ENCODE peak calls at places on chromosome 12, in six cellular contexts. Y is Panc1, K is HCT116, D is GM12878, X is GM23338, M is HepG2. O is an unnamed sample.

GRCh38 chr12:70994217-70994788 is 73.8 kb upstream of the PTPRR start:
- ATAC-seq in D (no peak), Y (no peak), M (no peak), K (no peak), X (no peak), O (peak; percentile 92)

GRCh38 chr12:130263996-130264395 is 73.7 kb upstream of the PIWIL1 start:
- ATAC-seq in M (no peak), X (no peak), D (no peak), Y (no peak), K (no peak), O (no peak)

GRCh38 chr12:53939141-53940108 is 794 bp downstream of the HOXC13 start:
- ATAC-seq in Y (peak; percentile 56), X (peak; percentile 47), D (no peak), K (no peak), M (peak; percentile 95), O (peak; percentile 42)

GRCh38 chr12:9699269-9699897 is 29.9 kb downstream of the CLEC2D start:
- ATAC-seq in X (no peak), D (no peak), Y (no peak), K (no peak), M (no peak), O (no peak)

GRCh38 chr12:118377891-118378470 is 1.6 kb downstream of the SUDS3 start:
- ATAC-seq in M (no peak), X (no peak), D (peak; percentile 39), Y (no peak), K (peak; percentile 24), O (no peak)

GRCh38 chr12:117126335-117126734 is 27.1 kb upstream of the TESC start:
- ATAC-seq in M (no peak), X (no peak), D (no peak), K (no peak), Y (no peak), O (no peak)

GRCh38 chr12:54240971-54241588 is 38.8 kb downstream of the CBX5 start:
- ATAC-seq in D (peak; percentile 95), K (no peak), M (no peak), X (no peak), Y (no peak), O (no peak)

GRCh38 chr12:62692884-62693283 is 226.3 kb downstream of the MON2 start:
- ATAC-seq in K (no peak), D (no peak), X (no peak), Y (no peak), M (no peak), O (no peak)

GRCh38 chr12:32755654-32756475 is at the start of gene YARS2:
- ATAC-seq in X (peak; percentile 92), D (peak; percentile 94), M (peak; percentile 96), Y (peak; percentile 98), K (peak; percentile 95), O (peak; percentile 99)

GRCh38 chr12:52836042-52836466 is 1.9 kb upstream of the KRT79 start:
- ATAC-seq in X (no peak), K (no peak), Y (peak; percentile 59), M (no peak), D (no peak), O (no peak)

GRCh38 chr12:101925935-101926334 is 48.6 kb downstream of the DRAM1 start:
- ATAC-seq in M (no peak), Y (no peak), X (no peak), D (no peak), K (no peak), O (no peak)

GRCh38 chr12:93427779-93428564 is 13.8 kb downstream of the UBE2N start:
- ATAC-seq in Y (no peak), D (no peak), K (no peak), M (no peak), X (no peak), O (no peak)

GRCh38 chr12:9906888-9907287 is 25.3 kb downstream of the CLEC2A start:
- ATAC-seq in M (no peak), X (no peak), Y (no peak), K (no peak), D (no peak), O (no peak)

GRCh38 chr12:95884998-95885397 is 26.2 kb downstream of the SNRPF start:
- ATAC-seq in M (no peak), D (no peak), K (no peak), X (no peak), Y (no peak), O (no peak)

GRCh38 chr12:48336066-48336465 is 14.7 kb downstream of the ZNF641 start:
- ATAC-seq in K (no peak), Y (no peak), D (no peak), M (no peak), X (no peak), O (peak; percentile 16)

GRCh38 chr12:128801879-128802391 is 21.8 kb downstream of the SLC15A4 start:
- ATAC-seq in Y (no peak), X (no peak), M (no peak), K (no peak), D (peak; percentile 7), O (no peak)

GRCh38 chr12:128587918-128588317 is 235.8 kb downstream of the SLC15A4 start:
- ATAC-seq in M (no peak), K (no peak), D (no peak), X (no peak), Y (no peak), O (no peak)

GRCh38 chr12:40903040-40903439 is 210.8 kb downstream of the CNTN1 start:
- ATAC-seq in Y (no peak), D (no peak), M (no peak), K (no peak), X (peak; percentile 47), O (peak; percentile 41)

GRCh38 chr12:19967486-19967885 is 400.9 kb upstream of the PDE3A start:
- ATAC-seq in K (no peak), Y (no peak), D (peak; percentile 66), X (no peak), M (no peak), O (peak; percentile 90)

GRCh38 chr12:89353188-89353822 is 1.0 kb upstream of the DUSP6 start:
- ATAC-seq in K (peak; percentile 64), M (peak; percentile 71), Y (peak; percentile 75), D (peak; percentile 55), X (peak; percentile 24), O (peak; percentile 51)
- TF ChIP-seq POLR2AphosphoS5 in K (peak; percentile 3), M (no peak), Y (no peak), D (no peak), X (no peak), O (peak; percentile 44)

GRCh38 chr12:14948672-14949071 is 10.3 kb upstream of the ERP27 start:
- ATAC-seq in Y (no peak), M (peak; percentile 35), K (no peak), D (peak; percentile 84), X (peak; percentile 95), O (peak; percentile 75)
- H3K4me1 ChIP-seq in Y (no peaks in the 10 kb centered on the region), M (peaks cover 36% of the 10 kb centered on the region), K (peaks cover 48% of the 10 kb centered on the region), D (peaks cover 46% of the 10 kb centered on the region), X (no peaks in the 10 kb centered on the region), O (peaks cover 20% of the 10 kb centered on the region)

GRCh38 chr12:110020956-110021355 is 21.7 kb downstream of the ANKRD13A start:
- ATAC-seq in X (no peak), K (no peak), M (no peak), D (no peak), Y (no peak), O (no peak)

GRCh38 chr12:110012137-110012536 is 12.9 kb downstream of the ANKRD13A start:
- ATAC-seq in X (no peak), K (no peak), Y (no peak), M (peak; percentile 56), D (peak; percentile 89), O (no peak)

GRCh38 chr12:110012659-110013058 is 13.4 kb downstream of the ANKRD13A start:
- ATAC-seq in M (peak; percentile 48), D (no peak), K (no peak), X (no peak), Y (no peak), O (no peak)

GRCh38 chr12:110010853-110011835 is 11.9 kb downstream of the ANKRD13A start:
- ATAC-seq in D (peak; percentile 83), K (no peak), M (peak; percentile 90), X (no peak), Y (no peak), O (no peak)

GRCh38 chr12:110015132-110015531 is 15.9 kb downstream of the ANKRD13A start:
- ATAC-seq in M (no peak), K (no peak), Y (no peak), X (no peak), D (no peak), O (no peak)
- TF ChIP-seq CTCF in M (no peak), K (no peak), Y (no peak), X (no peak), D (no peak), O (no peak)

GRCh38 chr12:108850854-108851573 is 6.4 kb downstream of the SSH1 start:
- ATAC-seq in Y (peak; percentile 81), D (peak; percentile 82), K (peak; percentile 60), X (no peak), M (no peak), O (peak; percentile 12)
- TF ChIP-seq POLR2AphosphoS5 in Y (no peak), D (no peak), K (peak; percentile 26), X (no peak), M (no peak), O (no peak)

DNA sequence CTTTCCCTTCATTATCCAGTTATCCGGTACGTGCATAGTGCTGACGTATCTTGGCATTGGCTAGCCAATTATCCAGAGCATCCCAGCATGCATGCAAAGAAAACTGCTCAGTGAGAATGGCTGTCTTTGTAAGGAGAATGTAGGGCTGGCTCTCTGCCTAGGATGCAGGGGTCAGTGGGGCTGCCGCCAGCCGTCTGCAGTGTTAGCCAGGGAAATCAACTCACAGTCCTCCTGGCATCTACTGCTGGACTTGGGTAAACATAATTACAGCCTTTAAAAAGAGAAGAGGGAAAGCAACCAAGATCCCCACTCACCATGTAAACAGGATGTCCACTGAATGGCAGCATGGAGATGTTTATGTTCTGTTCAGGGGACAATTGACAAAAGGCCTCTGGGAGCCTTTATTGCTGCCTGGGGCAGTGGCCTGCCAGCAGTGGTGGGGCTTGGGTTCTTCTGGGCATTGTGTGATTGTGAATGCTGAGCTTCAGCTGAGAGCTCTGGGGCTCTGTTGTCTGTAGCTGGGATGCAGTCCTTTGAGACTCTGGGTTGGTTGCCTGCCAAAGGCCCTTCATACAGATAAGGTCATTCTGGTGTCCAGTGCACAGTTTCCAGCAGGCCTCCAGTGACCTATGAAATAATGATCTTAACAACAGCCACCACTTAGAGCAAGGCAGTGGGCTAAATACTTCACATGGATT is 121.8 kb downstream of the TBC1D30 start:
- ATAC-seq in Y (peak; percentile 58), K (no peak), M (no peak), D (no peak), X (no peak), O (peak; percentile 53)
- H3K4me1 ChIP-seq in Y (no peaks in the 10 kb centered on the region), K (no peaks in the 10 kb centered on the region), M (no peaks in the 10 kb centered on the region), D (peaks cover 10% of the 10 kb centered on the region), X (no peaks in the 10 kb centered on the region), O (no peaks in the 10 kb centered on the region)

GRCh38 chr12:131836193-131836592 is 8.0 kb downstream of the MMP17 start:
- ATAC-seq in M (peak; percentile 15), X (no peak), Y (no peak), D (peak; percentile 42), K (no peak), O (no peak)
- TF ChIP-seq CTCF in M (peak; percentile 50), X (peak; percentile 16), Y (no peak), D (peak; percentile 32), K (peak; percentile 31), O (no peak)

DNA sequence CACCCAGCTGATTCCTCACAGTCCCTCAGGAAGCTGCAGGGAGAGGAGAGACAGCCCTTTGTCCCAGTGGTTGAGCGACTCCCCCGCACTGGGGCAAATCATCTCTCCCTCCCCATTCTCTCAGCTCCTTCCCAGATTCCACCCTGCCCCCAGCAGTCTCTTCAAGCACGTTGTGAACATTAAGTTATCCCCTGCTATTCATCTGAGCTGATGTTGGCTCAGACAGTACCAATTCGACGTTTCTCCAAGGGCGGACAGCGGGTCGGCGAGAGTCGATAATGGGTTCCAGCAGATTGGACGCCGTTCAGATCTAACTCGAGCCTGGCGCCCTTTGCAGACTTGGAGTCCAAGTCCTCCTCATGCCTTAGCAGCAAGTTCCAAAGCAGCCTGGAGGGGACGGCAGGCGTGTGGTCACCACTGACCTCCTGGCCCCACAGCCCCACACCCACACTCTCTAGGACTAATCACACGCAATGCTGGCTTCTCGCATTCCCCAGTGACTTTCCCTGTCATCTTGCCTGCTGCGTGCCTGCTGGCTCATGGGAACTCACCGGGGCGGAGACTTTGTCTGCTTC is 245.9 kb downstream of the CHST11 start:
- ATAC-seq in D (no peak), M (no peak), Y (no peak), K (no peak), X (no peak), O (peak; percentile 75)
- TF ChIP-seq POLR2AphosphoS5 in D (no peak), M (no peak), Y (no peak), K (no peak), X (no peak), O (peak; percentile 28)